ENCODE peak calls at places on chromosomes 11 and 22, in ten cellular contexts. Y, E, X, K, G, D, L, M, B and Q are unnamed samples.
A peak's percentile ranks its signal among the peaks of the same experiment; 100 is the strongest.

GRCh38 chr11:16945671-16946469 is 68.3 kb downstream of the PLEKHA7 start:
- DNase-seq in M (peak; percentile 81), K (peak; percentile 77), Y (no peak), L (no peak), D (no peak), B (no peak), E (peak; percentile 39), G (peak; percentile 2), X (peak; percentile 31), Q (peak; percentile 57)

GRCh38 chr11:121563003-121563402 is 110.2 kb upstream of the SORL1-AS1 start:
- DNase-seq in E (no peak), M (no peak), D (no peak), Y (no peak), B (no peak), X (no peak), L (no peak), G (no peak), K (no peak), Q (no peak)

GRCh38 chr22:32204856-32205722 is at the start of gene RFPL2:
- DNase-seq in B (no peak), G (no peak), X (peak; percentile 9), D (no peak), E (no peak), Y (no peak), M (peak; percentile 11), L (no peak), K (peak; percentile 60), Q (no peak)

GRCh38 chr22:42805998-42806481 is 51.0 kb downstream of the ARFGAP3 start:
- DNase-seq in K (peak; percentile 37), D (no peak), Y (no peak), E (no peak), B (no peak), X (no peak), L (peak; percentile 18), G (no peak), M (no peak), Q (no peak)

GRCh38 chr11:102762414-102762813 is 18.0 kb downstream of the MMP10 start:
- DNase-seq in M (peak; percentile 14), E (no peak), G (no peak), L (no peak), X (peak; percentile 69), B (no peak), D (no peak), Y (no peak), K (no peak), Q (peak; percentile 45)

GRCh38 chr22:23089010-23089409 is 18.7 kb downstream of the GNAZ start:
- DNase-seq in B (no peak), G (no peak), D (no peak), M (no peak), Y (no peak), E (no peak), X (no peak), L (no peak), K (no peak), Q (no peak)

GRCh38 chr11:69521461-69521860 is 40.0 kb downstream of the LINC01488 start:
- DNase-seq in D (no peak), X (no peak), B (no peak), E (no peak), M (no peak), L (no peak), Y (no peak), K (no peak), G (no peak), Q (no peak)

GRCh38 chr11:128361451-128362020 is 225.8 kb downstream of the ETS1 start:
- DNase-seq in K (peak; percentile 28), Y (no peak), M (peak; percentile 75), E (no peak), X (peak; percentile 69), G (peak; percentile 34), D (no peak), L (no peak), B (no peak), Q (peak; percentile 22)

GRCh38 chr11:116506446-116506845 is 266.3 kb downstream of the BUD13 start:
- DNase-seq in Y (no peak), K (no peak), B (no peak), L (peak; percentile 26), X (no peak), M (no peak), D (no peak), E (no peak), G (no peak), Q (no peak)

GRCh38 chr11:69040051-69040450 is 8.7 kb upstream of the TPCN2 start:
- DNase-seq in D (no peak), Y (no peak), E (no peak), L (no peak), K (no peak), B (no peak), X (no peak), G (no peak), M (no peak), Q (no peak)

GRCh38 chr22:39579909-39580571 is 9.5 kb downstream of the CACNA1I start:
- DNase-seq in X (no peak), Y (no peak), L (no peak), E (no peak), B (no peak), K (no peak), G (no peak), D (no peak), M (no peak), Q (no peak)

GRCh38 chr22:39581303-39581702 is 10.8 kb downstream of the CACNA1I start:
- DNase-seq in X (no peak), K (no peak), E (no peak), L (no peak), M (no peak), Y (no peak), D (no peak), G (no peak), B (no peak), Q (no peak)

GRCh38 chr22:39577900-39578299 is 7.3 kb downstream of the CACNA1I start:
- DNase-seq in E (no peak), X (no peak), M (no peak), G (no peak), D (no peak), K (no peak), L (no peak), B (no peak), Y (no peak), Q (no peak)

GRCh38 chr22:39583066-39583667 is 12.6 kb downstream of the CACNA1I start:
- DNase-seq in G (no peak), K (no peak), L (no peak), Y (no peak), M (no peak), X (no peak), E (no peak), B (no peak), D (no peak), Q (no peak)

GRCh38 chr22:39580795-39581194 is 10.2 kb downstream of the CACNA1I start:
- DNase-seq in M (no peak), E (no peak), Y (no peak), X (no peak), K (no peak), D (no peak), L (no peak), B (no peak), G (no peak), Q (no peak)
- H3K4me3 ChIP-seq in M (no peak overlapping the region), E (no peak overlapping the region), Y (no peak overlapping the region), X (no peak overlapping the region), K (no peak overlapping the region), D (no peak overlapping the region), L (no peak overlapping the region), B (no peak overlapping the region), G (no peak overlapping the region), Q (no peak overlapping the region)

GRCh38 chr22:44755418-44755817 is 3.0 kb downstream of the ARHGAP8 start:
- DNase-seq in K (no peak), E (no peak), Y (no peak), M (no peak), L (no peak), B (no peak), D (no peak), X (no peak), G (no peak), Q (no peak)

GRCh38 chr22:44753189-44754042 is 1.0 kb downstream of the ARHGAP8 start:
- DNase-seq in X (peak; percentile 88), G (peak; percentile 47), B (no peak), E (no peak), Y (no peak), D (no peak), K (peak; percentile 61), M (peak; percentile 83), L (no peak), Q (peak; percentile 58)

GRCh38 chr22:44758354-44758969 is 6.1 kb downstream of the ARHGAP8 start:
- DNase-seq in M (peak; percentile 70), X (peak; percentile 70), K (no peak), L (no peak), D (no peak), E (no peak), B (peak; percentile 49), G (peak; percentile 7), Y (no peak), Q (peak; percentile 62)

GRCh38 chr22:44755000-44755399 is 2.6 kb downstream of the ARHGAP8 start:
- DNase-seq in E (no peak), M (no peak), D (no peak), K (no peak), G (no peak), Y (no peak), L (no peak), B (no peak), X (no peak), Q (no peak)

GRCh38 chr22:44755956-44756361 is 3.6 kb downstream of the ARHGAP8 start:
- DNase-seq in E (no peak), G (no peak), B (no peak), M (no peak), D (no peak), L (no peak), X (no peak), K (peak; percentile 75), Y (no peak), Q (no peak)
- H3K4me3 ChIP-seq in E (no peak overlapping the region), G (no peak overlapping the region), B (no peak overlapping the region), M (no peak overlapping the region), D (no peak overlapping the region), L (no peak overlapping the region), X (no peak overlapping the region), K (no peak overlapping the region), Y (no peak overlapping the region), Q (no peak overlapping the region)

GRCh38 chr11:2464451-2465165 is 19.8 kb downstream of the KCNQ1 start:
- DNase-seq in K (peak; percentile 11), G (no peak), E (no peak), Y (no peak), B (no peak), L (peak; percentile 78), D (no peak), X (no peak), M (no peak), Q (no peak)
- H3K4me3 ChIP-seq in K (no peak overlapping the region), G (no peak overlapping the region), E (no peak overlapping the region), Y (no peak overlapping the region), B (no peak overlapping the region), L (no peak overlapping the region), D (no peak overlapping the region), X (no peak overlapping the region), M (no peak overlapping the region), Q (no peak overlapping the region)

DNA sequence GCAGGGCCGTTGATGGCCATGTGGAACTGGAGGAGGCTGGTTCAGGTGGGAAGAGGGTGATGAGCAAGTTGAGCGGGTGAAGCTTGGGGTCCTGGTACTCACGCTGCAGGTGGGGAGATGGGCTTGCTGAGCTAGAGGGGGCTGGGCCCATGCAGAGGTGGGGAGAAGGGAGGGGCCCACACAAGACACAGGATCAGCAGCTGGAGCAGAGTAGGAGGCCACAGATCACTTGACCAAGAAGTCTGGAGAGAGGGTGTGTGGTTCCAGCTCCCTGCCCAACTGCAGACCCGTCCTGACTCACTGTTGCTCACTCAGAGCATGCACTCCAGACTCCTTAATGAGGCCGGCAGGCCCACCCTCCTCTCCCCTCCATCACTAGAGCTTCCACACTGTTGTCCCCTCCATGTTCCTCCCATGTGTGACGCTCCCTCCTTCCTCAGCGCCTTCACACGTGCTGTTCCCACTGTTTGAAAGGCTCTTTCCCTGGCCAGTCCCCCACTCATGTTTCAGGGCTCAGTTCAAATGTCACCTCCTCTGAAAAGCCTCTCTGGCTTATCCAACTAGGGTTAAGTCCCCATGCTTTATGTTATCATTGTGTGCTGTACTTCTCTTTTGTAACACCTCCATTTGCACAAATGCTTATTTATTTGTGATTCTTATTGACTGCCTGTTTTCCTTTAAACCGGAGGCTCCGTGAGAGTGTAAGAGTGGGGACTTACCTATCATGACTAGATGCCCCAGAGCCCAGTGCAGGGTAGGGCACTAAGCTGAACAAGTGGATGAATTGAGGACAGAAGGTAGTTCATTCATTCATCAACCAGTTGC is 2.3 kb downstream of the CCDC86 start:
- DNase-seq in G (no peak), M (peak; percentile 44), X (peak; percentile 11), D (no peak), L (no peak), E (no peak), B (no peak), K (no peak), Y (no peak), Q (peak; percentile 82)
- H3K4me3 ChIP-seq in G (peak overlapping the region; percentile 93), M (peak overlapping the region; percentile 90), X (peak overlapping the region; percentile 96), D (no peak overlapping the region), L (no peak overlapping the region), E (peak overlapping the region; percentile 88), B (peak overlapping the region; percentile 100), K (no peak overlapping the region), Y (peak overlapping the region; percentile 24), Q (peak overlapping the region; percentile 75)